ENCODE peak calls at places on chromosomes 4 and X, in five cellular contexts. One of them, this sample, is unnamed.

GRCh38 chr4:25367004-25367621 is 9.9 kb upstream of the ANAPC4 start:
- DNase-seq in neural progenitor cell: peak; percentile 46
- DNase-seq in mammary epithelial cell: peak; percentile 9
- DNase-seq in mesendoderm: peak; percentile 44
- DNase-seq in trophoblast cell: no peak
- DNase-seq in this sample: peak; percentile 58

GRCh38 chr4:61533140-61533539 is 333.0 kb downstream of the ADGRL3 start:
- DNase-seq in neural progenitor cell: no peak
- DNase-seq in mammary epithelial cell: peak; percentile 92
- DNase-seq in mesendoderm: no peak
- DNase-seq in trophoblast cell: peak; percentile 43
- DNase-seq in this sample: no peak

GRCh38 chr4:76723916-76724315 is 174.0 kb downstream of the SOWAHB start:
- DNase-seq in neural progenitor cell: peak; percentile 42
- DNase-seq in mammary epithelial cell: peak; percentile 85
- DNase-seq in mesendoderm: peak; percentile 71
- DNase-seq in trophoblast cell: no peak
- DNase-seq in this sample: no peak

GRCh38 chr4:167234388-167234881 is at the start of gene SPOCK3:
- DNase-seq in neural progenitor cell: peak; percentile 75
- DNase-seq in mammary epithelial cell: peak; percentile 47
- DNase-seq in mesendoderm: peak; percentile 83
- DNase-seq in trophoblast cell: no peak
- DNase-seq in this sample: peak; percentile 44

GRCh38 chrX:130877892-130878321 is 25.1 kb downstream of the ENOX2 start:
- DNase-seq in neural progenitor cell: no peak
- DNase-seq in mammary epithelial cell: no peak
- DNase-seq in mesendoderm: no peak
- DNase-seq in trophoblast cell: no peak
- DNase-seq in this sample: no peak

GRCh38 chr4:115454228-115454627 is 340.8 kb upstream of the NDST4 start:
- DNase-seq in neural progenitor cell: no peak
- DNase-seq in mammary epithelial cell: no peak
- DNase-seq in mesendoderm: no peak
- DNase-seq in trophoblast cell: no peak
- DNase-seq in this sample: peak; percentile 8

GRCh38 chrX:77003956-77004355 is 443.2 kb upstream of the FGF16 start:
- DNase-seq in neural progenitor cell: no peak
- DNase-seq in mammary epithelial cell: no peak
- DNase-seq in mesendoderm: no peak
- DNase-seq in trophoblast cell: no peak
- DNase-seq in this sample: no peak

GRCh38 chr4:108072300-108072699 is 82.6 kb downstream of the HADH start:
- DNase-seq in neural progenitor cell: no peak
- DNase-seq in mammary epithelial cell: no peak
- DNase-seq in mesendoderm: no peak
- DNase-seq in trophoblast cell: no peak
- DNase-seq in this sample: no peak

GRCh38 chr4:48939785-48940184 is 33.2 kb upstream of the OCIAD2 start:
- DNase-seq in neural progenitor cell: no peak
- DNase-seq in mammary epithelial cell: peak; percentile 91
- DNase-seq in mesendoderm: peak; percentile 68
- DNase-seq in trophoblast cell: peak; percentile 50
- DNase-seq in this sample: peak; percentile 22

GRCh38 chrX:17563076-17563475 is 174.2 kb upstream of the SCML1 start:
- DNase-seq in neural progenitor cell: no peak
- DNase-seq in mammary epithelial cell: no peak
- DNase-seq in mesendoderm: no peak
- DNase-seq in trophoblast cell: no peak
- DNase-seq in this sample: no peak

GRCh38 chrX:109710181-109710580 is 22.9 kb downstream of the ACSL4 start:
- DNase-seq in neural progenitor cell: no peak
- DNase-seq in mammary epithelial cell: no peak
- DNase-seq in mesendoderm: no peak
- DNase-seq in trophoblast cell: no peak
- DNase-seq in this sample: no peak

GRCh38 chrX:18565727-18566126 is 106.2 kb downstream of the RS1 start:
- DNase-seq in neural progenitor cell: no peak
- DNase-seq in mammary epithelial cell: no peak
- DNase-seq in mesendoderm: peak; percentile 54
- DNase-seq in trophoblast cell: no peak
- DNase-seq in this sample: no peak

GRCh38 chrX:3820170-3820569 is 106.7 kb upstream of the PRKX start:
- DNase-seq in neural progenitor cell: no peak
- DNase-seq in mammary epithelial cell: peak; percentile 82
- DNase-seq in mesendoderm: no peak
- DNase-seq in trophoblast cell: peak; percentile 2
- DNase-seq in this sample: peak; percentile 77

GRCh38 chrX:2697306-2697705 is 6.2 kb downstream of the CD99 start:
- DNase-seq in neural progenitor cell: no peak
- DNase-seq in mammary epithelial cell: peak; percentile 54
- DNase-seq in mesendoderm: no peak
- DNase-seq in trophoblast cell: no peak
- DNase-seq in this sample: peak; percentile 44

GRCh38 chr4:129429566-129430339 is 333.8 kb downstream of the C4orf33 start:
- DNase-seq in neural progenitor cell: no peak
- DNase-seq in mammary epithelial cell: peak; percentile 19
- DNase-seq in mesendoderm: no peak
- DNase-seq in trophoblast cell: no peak
- DNase-seq in this sample: no peak

GRCh38 chr4:4541040-4541631 is 712 bp downstream of the STX18 start:
- DNase-seq in neural progenitor cell: no peak
- DNase-seq in mammary epithelial cell: peak; percentile 53
- DNase-seq in mesendoderm: peak; percentile 43
- DNase-seq in trophoblast cell: peak; percentile 66
- DNase-seq in this sample: peak; percentile 86

GRCh38 chrX:26138043-26138442 is at the start of gene MAGEB18:
- DNase-seq in neural progenitor cell: no peak
- DNase-seq in mammary epithelial cell: no peak
- DNase-seq in mesendoderm: no peak
- DNase-seq in trophoblast cell: no peak
- DNase-seq in this sample: no peak

GRCh38 chrX:150482537-150483217 is 85.7 kb upstream of the MTM1 start:
- DNase-seq in neural progenitor cell: no peak
- DNase-seq in mammary epithelial cell: peak; percentile 92
- DNase-seq in mesendoderm: peak; percentile 61
- DNase-seq in trophoblast cell: peak; percentile 50
- DNase-seq in this sample: peak; percentile 85

GRCh38 chr4:89056953-89057398 is at the start of gene FAM13A:
- DNase-seq in neural progenitor cell: peak; percentile 97
- DNase-seq in mammary epithelial cell: peak; percentile 90
- DNase-seq in mesendoderm: peak; percentile 98
- DNase-seq in trophoblast cell: peak; percentile 74
- DNase-seq in this sample: peak; percentile 95

GRCh38 chrX:20320461-20321159 is 53.9 kb upstream of the RPS6KA3 start:
- DNase-seq in neural progenitor cell: no peak
- DNase-seq in mammary epithelial cell: no peak
- DNase-seq in mesendoderm: no peak
- DNase-seq in trophoblast cell: no peak
- DNase-seq in this sample: no peak

GRCh38 chr4:184668096-184668495 is 18.6 kb downstream of the PRIMPOL start:
- DNase-seq in neural progenitor cell: no peak
- DNase-seq in mammary epithelial cell: no peak
- DNase-seq in mesendoderm: no peak
- DNase-seq in trophoblast cell: no peak
- DNase-seq in this sample: no peak

GRCh38 chr4:147843162-147843561 is 111.3 kb downstream of the ARHGAP10 start:
- DNase-seq in neural progenitor cell: no peak
- DNase-seq in mammary epithelial cell: no peak
- DNase-seq in mesendoderm: peak; percentile 75
- DNase-seq in trophoblast cell: peak; percentile 41
- DNase-seq in this sample: no peak

GRCh38 chr4:16516796-16517413 is 290.6 kb upstream of the TAPT1 start:
- DNase-seq in neural progenitor cell: peak; percentile 27
- DNase-seq in mammary epithelial cell: no peak
- DNase-seq in mesendoderm: peak; percentile 69
- DNase-seq in trophoblast cell: no peak
- DNase-seq in this sample: peak; percentile 63

GRCh38 chrX:131626681-131627296 is 82.9 kb downstream of the OR13H1 start:
- DNase-seq in neural progenitor cell: peak; percentile 24
- DNase-seq in mammary epithelial cell: no peak
- DNase-seq in mesendoderm: peak; percentile 14
- DNase-seq in trophoblast cell: no peak
- DNase-seq in this sample: peak; percentile 35

GRCh38 chr4:143025111-143025704 is 159.5 kb upstream of the USP38 start:
- DNase-seq in neural progenitor cell: peak; percentile 54
- DNase-seq in mammary epithelial cell: peak; percentile 21
- DNase-seq in mesendoderm: peak; percentile 80
- DNase-seq in trophoblast cell: peak; percentile 3
- DNase-seq in this sample: peak; percentile 9

GRCh38 chrX:8190341-8190830 is 19.3 kb upstream of the VCX2 start:
- DNase-seq in neural progenitor cell: no peak
- DNase-seq in mammary epithelial cell: no peak
- DNase-seq in mesendoderm: no peak
- DNase-seq in trophoblast cell: peak; percentile 8
- DNase-seq in this sample: no peak

GRCh38 chrX:10176121-10177003 is 19.6 kb downstream of the CLCN4 start:
- DNase-seq in neural progenitor cell: no peak
- DNase-seq in mammary epithelial cell: peak; percentile 64
- DNase-seq in mesendoderm: no peak
- DNase-seq in trophoblast cell: no peak
- DNase-seq in this sample: peak; percentile 0

GRCh38 chrX:103861200-103861599 is 29.1 kb upstream of the RAB9B start:
- DNase-seq in neural progenitor cell: no peak
- DNase-seq in mammary epithelial cell: peak; percentile 74
- DNase-seq in mesendoderm: no peak
- DNase-seq in trophoblast cell: no peak
- DNase-seq in this sample: no peak

GRCh38 chr4:159046683-159047082 is 56.2 kb upstream of the RAPGEF2 start:
- DNase-seq in neural progenitor cell: no peak
- DNase-seq in mammary epithelial cell: no peak
- DNase-seq in mesendoderm: no peak
- DNase-seq in trophoblast cell: no peak
- DNase-seq in this sample: peak; percentile 6

GRCh38 chrX:11533211-11533651 is 132.5 kb downstream of the ARHGAP6 start:
- DNase-seq in neural progenitor cell: peak; percentile 46
- DNase-seq in mammary epithelial cell: peak; percentile 64
- DNase-seq in mesendoderm: peak; percentile 66
- DNase-seq in trophoblast cell: peak; percentile 19
- DNase-seq in this sample: peak; percentile 77

GRCh38 chr4:82705881-82706280 is 92.7 kb downstream of the SCD5 start:
- DNase-seq in neural progenitor cell: no peak
- DNase-seq in mammary epithelial cell: no peak
- DNase-seq in mesendoderm: no peak
- DNase-seq in trophoblast cell: no peak
- DNase-seq in this sample: peak; percentile 66

GRCh38 chrX:128928636-128929035 is 594.7 kb downstream of the SMARCA1 start:
- DNase-seq in neural progenitor cell: no peak
- DNase-seq in mammary epithelial cell: no peak
- DNase-seq in mesendoderm: no peak
- DNase-seq in trophoblast cell: no peak
- DNase-seq in this sample: no peak

GRCh38 chr4:110503588-110504435 is 27.9 kb downstream of the ENPEP start:
- DNase-seq in neural progenitor cell: no peak
- DNase-seq in mammary epithelial cell: no peak
- DNase-seq in mesendoderm: peak; percentile 38
- DNase-seq in trophoblast cell: no peak
- DNase-seq in this sample: no peak

GRCh38 chr4:106763044-106763443 is 273.1 kb downstream of the DKK2 start:
- DNase-seq in neural progenitor cell: peak; percentile 67
- DNase-seq in mammary epithelial cell: peak; percentile 52
- DNase-seq in mesendoderm: peak; percentile 20
- DNase-seq in trophoblast cell: no peak
- DNase-seq in this sample: peak; percentile 37

GRCh38 chrX:118116308-118117068 is at the start of gene KLHL13:
- DNase-seq in neural progenitor cell: peak; percentile 75
- DNase-seq in mammary epithelial cell: peak; percentile 28
- DNase-seq in mesendoderm: peak; percentile 39
- DNase-seq in trophoblast cell: no peak
- DNase-seq in this sample: no peak

GRCh38 chr4:71270901-71271300 is 67.9 kb upstream of the SLC4A4 start:
- DNase-seq in neural progenitor cell: peak; percentile 36
- DNase-seq in mammary epithelial cell: no peak
- DNase-seq in mesendoderm: peak; percentile 51
- DNase-seq in trophoblast cell: peak; percentile 19
- DNase-seq in this sample: peak; percentile 39
- H3K9ac ChIP-seq in neural progenitor cell: no peak overlapping the region
- H3K9ac ChIP-seq in mammary epithelial cell: no peak overlapping the region
- H3K9ac ChIP-seq in mesendoderm: no peak overlapping the region
- H3K9ac ChIP-seq in trophoblast cell: no peak overlapping the region
- H3K9ac ChIP-seq in this sample: no peak overlapping the region

GRCh38 chr4:173332963-173333657 is 1.0 kb downstream of the HMGB2 start:
- DNase-seq in neural progenitor cell: no peak
- DNase-seq in mammary epithelial cell: peak; percentile 55
- DNase-seq in mesendoderm: peak; percentile 28
- DNase-seq in trophoblast cell: peak; percentile 0
- DNase-seq in this sample: peak; percentile 28
- H3K9ac ChIP-seq in neural progenitor cell: peak overlapping the region; percentile 100
- H3K9ac ChIP-seq in mammary epithelial cell: peak overlapping the region; percentile 91
- H3K9ac ChIP-seq in mesendoderm: peak overlapping the region; percentile 98
- H3K9ac ChIP-seq in trophoblast cell: peak overlapping the region; percentile 75
- H3K9ac ChIP-seq in this sample: peak overlapping the region; percentile 100

GRCh38 chr4:178027796-178028195 is 585.6 kb upstream of the AGA start:
- DNase-seq in neural progenitor cell: no peak
- DNase-seq in mammary epithelial cell: no peak
- DNase-seq in mesendoderm: no peak
- DNase-seq in trophoblast cell: no peak
- DNase-seq in this sample: no peak
- H3K9ac ChIP-seq in neural progenitor cell: no peak overlapping the region
- H3K9ac ChIP-seq in mammary epithelial cell: no peak overlapping the region
- H3K9ac ChIP-seq in mesendoderm: no peak overlapping the region
- H3K9ac ChIP-seq in trophoblast cell: no peak overlapping the region
- H3K9ac ChIP-seq in this sample: no peak overlapping the region

GRCh38 chrX:53084043-53084570 is 1.9 kb downstream of the TSPYL2 start:
- DNase-seq in neural progenitor cell: no peak
- DNase-seq in mammary epithelial cell: no peak
- DNase-seq in mesendoderm: no peak
- DNase-seq in trophoblast cell: no peak
- DNase-seq in this sample: peak; percentile 47
- H3K9ac ChIP-seq in neural progenitor cell: no peak overlapping the region
- H3K9ac ChIP-seq in mammary epithelial cell: no peak overlapping the region
- H3K9ac ChIP-seq in mesendoderm: no peak overlapping the region
- H3K9ac ChIP-seq in trophoblast cell: no peak overlapping the region
- H3K9ac ChIP-seq in this sample: peak overlapping the region; percentile 85

GRCh38 chr4:169008478-169008877 is 1.6 kb downstream of the CBR4 start:
- DNase-seq in neural progenitor cell: peak; percentile 37
- DNase-seq in mammary epithelial cell: no peak
- DNase-seq in mesendoderm: no peak
- DNase-seq in trophoblast cell: no peak
- DNase-seq in this sample: no peak
- H3K9ac ChIP-seq in neural progenitor cell: peak overlapping the region; percentile 3
- H3K9ac ChIP-seq in mammary epithelial cell: peak overlapping the region; percentile 97
- H3K9ac ChIP-seq in mesendoderm: peak overlapping the region; percentile 39
- H3K9ac ChIP-seq in trophoblast cell: no peak overlapping the region
- H3K9ac ChIP-seq in this sample: peak overlapping the region; percentile 94

GRCh38 chr4:54400802-54401201 is 171.7 kb downstream of the PDGFRA start:
- DNase-seq in neural progenitor cell: no peak
- DNase-seq in mammary epithelial cell: peak; percentile 69
- DNase-seq in mesendoderm: peak; percentile 14
- DNase-seq in trophoblast cell: no peak
- DNase-seq in this sample: peak; percentile 91
- H3K9ac ChIP-seq in neural progenitor cell: no peak overlapping the region
- H3K9ac ChIP-seq in mammary epithelial cell: no peak overlapping the region
- H3K9ac ChIP-seq in mesendoderm: no peak overlapping the region
- H3K9ac ChIP-seq in trophoblast cell: no peak overlapping the region
- H3K9ac ChIP-seq in this sample: peak overlapping the region; percentile 75

GRCh38 chrX:65697173-65697572 is 29.7 kb downstream of the MSN start:
- DNase-seq in neural progenitor cell: no peak
- DNase-seq in mammary epithelial cell: no peak
- DNase-seq in mesendoderm: peak; percentile 57
- DNase-seq in trophoblast cell: no peak
- DNase-seq in this sample: peak; percentile 56
- H3K9ac ChIP-seq in neural progenitor cell: no peak overlapping the region
- H3K9ac ChIP-seq in mammary epithelial cell: no peak overlapping the region
- H3K9ac ChIP-seq in mesendoderm: peak overlapping the region; percentile 29
- H3K9ac ChIP-seq in trophoblast cell: no peak overlapping the region
- H3K9ac ChIP-seq in this sample: no peak overlapping the region

This sample was measured in mesenchymal stem cell.